ENCODE peak calls at places on chromosomes 7 and 10, in nine cellular contexts. E is ascending aorta; R is activated CD8-positive, alpha-beta memory T cell treated with anti-CD3 and anti-CD28 coated beads for 48 hours; H is NCI-H524 treated with DMSO at 0.1 percent for 48 hours; Y is CD8-positive, alpha-beta memory T cell; K is activated naive CD4-positive, alpha-beta T cell treated with anti-CD3 and anti-CD28 coated beads, Interleukin-2, amount 10 ng/mL, durations not matched to agents 7 days and 5 days; W is Peyer's patch; T is glutamatergic neuron; B is activated T-cell treated with anti-CD3 and anti-CD28 coated beads, Interleukin-2, amount 50 U/mL, for 72 hours. F is an unnamed sample.

GRCh38 chr10:71835671-71836593 is 15.1 kb downstream of the PSAP start:
- DNase-seq in T (peak), E (peak), K (no peak), R (no peak), Y (no peak), H (peak), B (no peak), W (peak), F (no peak)

GRCh38 chr10:132878091-132878729 is 64.2 kb downstream of the CFAP46 start:
- DNase-seq in R (no peak), B (no peak), W (no peak), E (peak), K (peak), T (no peak), Y (no peak), H (no peak), F (no peak)

GRCh38 chr10:16847644-16848043 is 30.4 kb upstream of the RSU1 start:
- DNase-seq in H (no peak), E (no peak), R (no peak), B (no peak), T (no peak), Y (no peak), W (no peak), K (no peak), F (no peak)

GRCh38 chr7:123183431-123183830 is 16.3 kb downstream of the SLC13A1 start:
- DNase-seq in R (no peak), B (no peak), T (no peak), H (no peak), Y (no peak), K (no peak), W (no peak), E (no peak), F (no peak)

GRCh38 chr7:113698556-113699220 is 220.1 kb downstream of the PPP1R3A start:
- DNase-seq in R (no peak), H (no peak), W (no peak), B (peak), T (no peak), K (no peak), Y (no peak), E (no peak), F (no peak)

GRCh38 chr7:150990416-150991186 is at the start of gene NOS3:
- DNase-seq in E (no peak), W (no peak), Y (no peak), T (no peak), R (no peak), B (no peak), H (no peak), K (no peak), F (no peak)

GRCh38 chr7:75776295-75776971 is 4.4 kb upstream of the CCL26 start:
- DNase-seq in E (no peak), T (no peak), R (peak), Y (no peak), W (no peak), H (no peak), K (peak), B (peak), F (no peak)

GRCh38 chr10:61971016-61971350 is 69.5 kb downstream of the ARID5B start:
- DNase-seq in T (no peak), R (no peak), E (no peak), B (no peak), K (no peak), Y (no peak), W (no peak), H (no peak), F (no peak)

GRCh38 chr10:48616436-48616835 is 11.6 kb upstream of the ARHGAP22 start:
- DNase-seq in Y (no peak), B (no peak), R (no peak), H (no peak), T (no peak), E (no peak), K (no peak), W (no peak), F (no peak)

GRCh38 chr10:10500941-10501340 is 516.7 kb upstream of the CELF2 start:
- DNase-seq in Y (no peak), T (no peak), E (no peak), K (no peak), H (no peak), W (no peak), B (no peak), R (no peak), F (no peak)

GRCh38 chr7:77565917-77566316 is 28.8 kb downstream of the PTPN12 start:
- DNase-seq in B (no peak), K (no peak), W (no peak), T (no peak), R (no peak), Y (no peak), H (no peak), E (no peak), F (no peak)

GRCh38 chr10:107790271-107790670 is 625.8 kb upstream of the SORCS1 start:
- DNase-seq in T (no peak), K (no peak), B (no peak), R (no peak), E (no peak), W (no peak), Y (no peak), H (no peak), F (no peak)

GRCh38 chr7:134732739-134733138 is 46.7 kb upstream of the CALD1 start:
- DNase-seq in R (no peak), B (no peak), E (no peak), Y (no peak), W (no peak), H (no peak), K (no peak), T (no peak), F (no peak)

GRCh38 chr7:74008687-74009086 is 19.3 kb upstream of the ELN start:
- DNase-seq in W (no peak), B (no peak), K (no peak), R (no peak), H (no peak), T (no peak), Y (no peak), E (no peak), F (no peak)

GRCh38 chr7:139016931-139017511 is 18.8 kb downstream of the ZC3HAV1L start:
- DNase-seq in B (peak), W (peak), T (peak), Y (peak), E (peak), K (peak), R (no peak), H (no peak), F (no peak)

GRCh38 chr7:140645166-140645565 is 4.6 kb upstream of the DENND2A start:
- DNase-seq in B (peak), W (no peak), T (no peak), E (peak), R (no peak), K (peak), H (no peak), Y (no peak), F (no peak)

GRCh38 chr7:21966271-21966670 is 20.6 kb upstream of the CDCA7L start:
- DNase-seq in Y (no peak), E (no peak), T (no peak), W (peak), H (no peak), B (no peak), K (no peak), R (no peak), F (no peak)

GRCh38 chr10:103661198-103661950 is 167.9 kb downstream of the NEURL1 start:
- DNase-seq in B (peak), H (no peak), E (peak), K (peak), W (peak), T (peak), R (no peak), Y (peak), F (no peak)

GRCh38 chr10:99976886-99977391 is 32.8 kb downstream of the DNMBP start:
- DNase-seq in T (no peak), E (no peak), W (no peak), R (no peak), H (no peak), B (no peak), K (no peak), Y (no peak), F (no peak)

GRCh38 chr7:116177009-116177408 is 33.3 kb upstream of the TES start:
- DNase-seq in R (no peak), B (no peak), K (no peak), Y (no peak), H (no peak), W (no peak), T (no peak), E (no peak), F (no peak)

GRCh38 chr7:43480581-43480980 is 102.3 kb upstream of the STK17A start:
- DNase-seq in W (no peak), E (no peak), Y (no peak), T (no peak), B (no peak), K (no peak), R (no peak), H (no peak), F (no peak)

GRCh38 chr10:62380002-62380401 is 5.8 kb downstream of the ZNF365 start:
- DNase-seq in R (no peak), K (no peak), Y (no peak), T (no peak), B (no peak), W (no peak), H (no peak), E (no peak), F (no peak)

GRCh38 chr7:5450549-5451327 is 27.1 kb upstream of the TNRC18 start:
- DNase-seq in K (peak), Y (peak), B (peak), H (no peak), W (no peak), E (no peak), R (no peak), T (peak), F (no peak)

GRCh38 chr7:133536450-133536849 is 283.6 kb downstream of the EXOC4 start:
- DNase-seq in K (no peak), R (no peak), W (no peak), B (no peak), E (no peak), T (no peak), H (no peak), Y (no peak), F (no peak)

F was measured in cerebellar nuclear complex.